ENCODE peak calls at places on chromosome 15, in ten cellular contexts. O, L, F, D, J, E, A, H, R and T are unnamed samples.

GRCh38 chr15:92725171-92725570 is 69.6 kb upstream of the FAM174B start:
- DNase-seq in O (no peak), L (no peak), F (no peak), D (no peak), J (no peak), E (no peak), A (no peak), H (no peak), R (no peak), T (no peak)

GRCh38 chr15:40333922-40334492 is 6.7 kb downstream of the CCDC9B start:
- DNase-seq in O (no peak), L (peak; percentile 75), F (no peak), D (no peak), J (peak; percentile 82), E (no peak), A (peak; percentile 11), H (peak; percentile 33), R (no peak), T (no peak)

GRCh38 chr15:29091666-29092065 is 178.0 kb downstream of the NSMCE3 start:
- DNase-seq in O (no peak), L (no peak), F (no peak), D (no peak), J (no peak), E (no peak), A (no peak), H (no peak), R (no peak), T (no peak)

GRCh38 chr15:45093013-45093412 is 21.0 kb downstream of the DUOX2 start:
- DNase-seq in O (no peak), L (no peak), F (no peak), D (no peak), J (no peak), E (no peak), A (no peak), H (no peak), R (no peak), T (no peak)

GRCh38 chr15:89122532-89123525 is 34.6 kb downstream of the ABHD2 start:
- DNase-seq in O (no peak), L (no peak), F (no peak), D (no peak), J (no peak), E (no peak), A (no peak), H (no peak), R (no peak), T (no peak)

GRCh38 chr15:33188654-33189257 is 5.8 kb downstream of the FMN1 start:
- DNase-seq in O (no peak), L (no peak), F (no peak), D (no peak), J (no peak), E (no peak), A (no peak), H (no peak), R (peak; percentile 41), T (no peak)

GRCh38 chr15:38876621-38877020 is 312.0 kb upstream of the RASGRP1 start:
- DNase-seq in O (no peak), L (no peak), F (no peak), D (no peak), J (no peak), E (no peak), A (no peak), H (no peak), R (no peak), T (no peak)

GRCh38 chr15:67303490-67304363 is 49.1 kb downstream of the IQCH start:
- DNase-seq in O (no peak), L (peak; percentile 66), F (no peak), D (no peak), J (no peak), E (no peak), A (peak; percentile 55), H (peak; percentile 36), R (peak; percentile 9), T (no peak)

GRCh38 chr15:64019764-64020163 is 26.5 kb downstream of the DAPK2 start:
- DNase-seq in O (no peak), L (peak; percentile 36), F (no peak), D (no peak), J (no peak), E (peak; percentile 56), A (no peak), H (no peak), R (no peak), T (peak; percentile 49)

GRCh38 chr15:93897377-93897776 is 334.0 kb upstream of the MCTP2 start:
- DNase-seq in O (no peak), L (no peak), F (no peak), D (no peak), J (no peak), E (no peak), A (no peak), H (no peak), R (no peak), T (no peak)
- H3K4me3 ChIP-seq in O (no peak overlapping the region), L (no peak overlapping the region), F (no peak overlapping the region), D (no peak overlapping the region), J (no peak overlapping the region), E (no peak overlapping the region), A (no peak overlapping the region), H (no peak overlapping the region), R (no peak overlapping the region), T (no peak overlapping the region)

GRCh38 chr15:65986416-65986815 is 117.1 kb downstream of the RAB11A start:
- DNase-seq in O (no peak), L (no peak), F (no peak), D (no peak), J (no peak), E (no peak), A (no peak), H (no peak), R (no peak), T (no peak)
- H3K27me3 ChIP-seq in O (no peaks in the 10 kb centered on the region), L (peaks cover 40% of the 10 kb centered on the region), F (peaks cover 16% of the 10 kb centered on the region), D (no peaks in the 10 kb centered on the region), J (peaks cover 24% of the 10 kb centered on the region), E (peaks cover 6% of the 10 kb centered on the region), A (peaks cover 6% of the 10 kb centered on the region), H (peaks cover 11% of the 10 kb centered on the region), R (peaks cover 3% of the 10 kb centered on the region), T (peaks cover 6% of the 10 kb centered on the region)

GRCh38 chr15:101153801-101154656 is 97.8 kb downstream of the CHSY1 start:
- DNase-seq in O (no peak), L (no peak), F (no peak), D (no peak), J (no peak), E (no peak), A (no peak), H (no peak), R (no peak), T (no peak)
- H3K36me3 ChIP-seq in O (no peaks in the 10 kb centered on the region), L (no peaks in the 10 kb centered on the region), F (no peaks in the 10 kb centered on the region), D (no peaks in the 10 kb centered on the region), J (no peaks in the 10 kb centered on the region), E (no peaks in the 10 kb centered on the region), A (no peaks in the 10 kb centered on the region), H (no peaks in the 10 kb centered on the region), R (no peaks in the 10 kb centered on the region), T (no peaks in the 10 kb centered on the region)

GRCh38 chr15:37093480-37094410 is 6.6 kb downstream of the MEIS2 start:
- DNase-seq in O (no peak), L (peak; percentile 42), F (no peak), D (no peak), J (no peak), E (no peak), A (no peak), H (no peak), R (no peak), T (no peak)
- H3K4me3 ChIP-seq in O (no peak overlapping the region), L (no peak overlapping the region), F (peak overlapping the region; percentile 66), D (peak overlapping the region; percentile 81), J (peak overlapping the region; percentile 76), E (no peak overlapping the region), A (no peak overlapping the region), H (no peak overlapping the region), R (no peak overlapping the region), T (no peak overlapping the region)

GRCh38 chr15:71080705-71081104 is 34.6 kb upstream of the THSD4 start:
- DNase-seq in O (no peak), L (no peak), F (no peak), D (no peak), J (no peak), E (no peak), A (no peak), H (no peak), R (no peak), T (peak; percentile 93)

GRCh38 chr15:71084264-71084663 is 31.0 kb upstream of the THSD4 start:
- DNase-seq in O (no peak), L (no peak), F (no peak), D (no peak), J (no peak), E (no peak), A (no peak), H (no peak), R (no peak), T (no peak)

GRCh38 chr15:71083349-71083748 is 31.9 kb upstream of the THSD4 start:
- DNase-seq in O (no peak), L (no peak), F (peak; percentile 57), D (no peak), J (no peak), E (no peak), A (no peak), H (no peak), R (no peak), T (peak; percentile 69)

GRCh38 chr15:71080166-71080565 is 35.1 kb upstream of the THSD4 start:
- DNase-seq in O (no peak), L (no peak), F (no peak), D (no peak), J (no peak), E (no peak), A (no peak), H (no peak), R (no peak), T (peak; percentile 89)

DNA sequence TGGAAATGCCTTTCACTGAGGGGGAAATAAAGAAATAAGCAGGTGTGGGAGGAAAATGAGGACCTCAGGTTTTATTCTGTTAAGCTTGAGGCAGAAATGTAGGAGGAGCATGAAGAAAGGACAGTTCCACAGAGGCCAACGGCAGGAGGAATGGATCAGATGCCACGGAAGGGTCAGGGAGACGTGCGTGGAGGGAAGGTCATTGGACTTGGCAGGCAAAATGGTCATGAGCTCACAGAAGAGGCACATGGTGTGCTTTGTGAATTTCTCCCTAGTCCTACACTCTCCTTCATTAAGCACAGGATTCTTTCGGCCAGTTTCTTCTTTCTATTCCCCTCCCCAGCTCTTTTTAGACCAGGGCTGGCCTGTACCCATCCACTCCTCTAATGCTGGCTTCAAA is 32.5 kb upstream of the THSD4 start:
- DNase-seq in O (no peak), L (no peak), F (peak; percentile 72), D (no peak), J (no peak), E (no peak), A (no peak), H (no peak), R (no peak), T (no peak)
- H3K27me3 ChIP-seq in O (peaks cover 7% of the 10 kb centered on the region), L (no peaks in the 10 kb centered on the region), F (no peaks in the 10 kb centered on the region), D (no peaks in the 10 kb centered on the region), J (no peaks in the 10 kb centered on the region), E (no peaks in the 10 kb centered on the region), A (no peaks in the 10 kb centered on the region), H (no peaks in the 10 kb centered on the region), R (no peaks in the 10 kb centered on the region), T (no peaks in the 10 kb centered on the region)